ENCODE peak calls at places on chromosomes 3 and 15, in five cellular contexts. One of them, this sample, is unnamed.

GRCh38 chr3:16028604-16029003 is 145.9 kb upstream of the GALNT15 start:
- DNase-seq in GM12892: no peak
- DNase-seq in A549: no peak
- DNase-seq in IMR-90: peak; percentile 77
- DNase-seq in NB4: no peak
- DNase-seq in this sample: no peak

GRCh38 chr3:171654809-171655208 is 155.5 kb downstream of the PLD1 start:
- DNase-seq in NB4: no peak
- DNase-seq in GM12892: no peak
- DNase-seq in A549: no peak
- DNase-seq in IMR-90: peak; percentile 31
- DNase-seq in this sample: no peak

GRCh38 chr3:41726891-41727290 is 235.0 kb downstream of the ULK4 start:
- DNase-seq in IMR-90: no peak
- DNase-seq in GM12892: no peak
- DNase-seq in NB4: no peak
- DNase-seq in A549: no peak
- DNase-seq in this sample: no peak

GRCh38 chr15:40340038-40340739 is 550 bp downstream of the CCDC9B start:
- DNase-seq in A549: peak; percentile 13
- DNase-seq in NB4: no peak
- DNase-seq in IMR-90: peak; percentile 73
- DNase-seq in GM12892: no peak
- DNase-seq in this sample: no peak

GRCh38 chr3:188077160-188077812 is 76.7 kb upstream of the LPP start:
- DNase-seq in A549: no peak
- DNase-seq in GM12892: no peak
- DNase-seq in NB4: no peak
- DNase-seq in IMR-90: no peak
- DNase-seq in this sample: no peak

GRCh38 chr3:178300441-178300959 is 235.7 kb upstream of the KCNMB2 start:
- DNase-seq in GM12892: no peak
- DNase-seq in NB4: no peak
- DNase-seq in A549: no peak
- DNase-seq in IMR-90: no peak
- DNase-seq in this sample: no peak

GRCh38 chr15:84761534-84762190 is 13.3 kb downstream of the ZNF592 start:
- DNase-seq in GM12892: no peak
- DNase-seq in A549: no peak
- DNase-seq in NB4: no peak
- DNase-seq in IMR-90: peak; percentile 31
- DNase-seq in this sample: no peak

GRCh38 chr15:96345560-96346389 is 15.3 kb downstream of the NR2F2 start:
- DNase-seq in NB4: peak; percentile 53
- DNase-seq in GM12892: peak; percentile 54
- DNase-seq in A549: peak; percentile 80
- DNase-seq in IMR-90: peak; percentile 83
- DNase-seq in this sample: peak; percentile 1

GRCh38 chr15:70246623-70247200 is 149.0 kb upstream of the TLE3 start:
- DNase-seq in NB4: peak; percentile 49
- DNase-seq in IMR-90: no peak
- DNase-seq in GM12892: no peak
- DNase-seq in A549: no peak
- DNase-seq in this sample: no peak

GRCh38 chr15:79962178-79962577 is 8.8 kb downstream of the BCL2A1 start:
- DNase-seq in IMR-90: no peak
- DNase-seq in NB4: peak; percentile 60
- DNase-seq in A549: no peak
- DNase-seq in GM12892: no peak
- DNase-seq in this sample: no peak

GRCh38 chr3:11818033-11818432 is 28.7 kb downstream of the TAMM41 start:
- DNase-seq in A549: no peak
- DNase-seq in GM12892: no peak
- DNase-seq in IMR-90: peak; percentile 11
- DNase-seq in NB4: peak; percentile 3
- DNase-seq in this sample: no peak

GRCh38 chr3:42228796-42229195 is 37.2 kb downstream of the CCK start:
- DNase-seq in NB4: peak; percentile 26
- DNase-seq in IMR-90: peak; percentile 16
- DNase-seq in A549: peak; percentile 21
- DNase-seq in GM12892: no peak
- DNase-seq in this sample: no peak

GRCh38 chr3:187039723-187040414 is 99.4 kb downstream of the RPL39L start:
- DNase-seq in NB4: no peak
- DNase-seq in IMR-90: no peak
- DNase-seq in A549: no peak
- DNase-seq in GM12892: no peak
- DNase-seq in this sample: no peak
- TF ChIP-seq POLR2A in NB4: no peak
- TF ChIP-seq POLR2A in IMR-90: no peak
- TF ChIP-seq POLR2A in A549: no peak
- TF ChIP-seq POLR2A in GM12892: no peak
- TF ChIP-seq POLR2A in this sample: no peak

DNA sequence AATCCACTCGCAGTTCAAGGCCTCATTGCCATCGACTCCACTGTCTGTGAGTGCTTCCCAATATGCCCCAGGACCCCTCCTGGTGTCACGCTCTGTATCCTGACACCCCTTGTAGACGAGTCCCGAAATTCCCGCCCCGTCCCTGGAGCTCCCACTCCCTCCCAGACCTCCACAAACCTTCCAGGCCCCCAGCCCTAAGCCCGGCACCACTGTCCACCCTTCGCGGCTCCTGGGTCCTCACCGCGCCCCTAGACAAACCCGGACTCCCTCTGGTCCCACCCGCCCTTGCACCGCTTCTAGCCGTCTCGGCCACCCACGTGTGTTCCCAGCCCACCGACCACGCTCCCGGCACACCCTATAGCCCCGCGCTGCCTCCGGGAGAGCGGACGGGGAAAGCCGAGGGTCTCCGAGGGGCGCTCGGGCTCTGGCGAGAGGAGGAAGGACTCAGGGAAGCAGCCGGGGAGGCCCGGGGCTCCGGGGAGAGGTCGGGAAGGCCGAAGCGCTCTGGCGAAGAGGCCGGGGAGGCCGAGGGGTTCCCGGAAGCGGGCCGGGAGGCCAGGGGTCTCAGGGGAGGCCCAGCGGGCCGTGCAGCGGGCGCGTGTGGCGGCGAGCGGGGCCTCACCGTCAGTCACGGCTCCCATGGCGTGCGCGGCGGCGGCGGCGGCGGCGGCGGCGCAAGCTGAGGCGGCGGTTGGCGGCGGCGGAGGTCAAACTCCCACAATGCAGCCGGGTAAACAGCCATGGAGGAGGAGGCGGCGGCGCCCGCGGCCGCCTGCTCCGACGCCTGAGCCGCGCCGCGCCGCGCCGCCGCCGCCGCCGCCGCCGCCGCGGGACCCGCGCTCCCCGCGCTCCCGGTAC is at the start of the genes ATXN7 and THOC7:
- DNase-seq in NB4: peak; percentile 72
- DNase-seq in A549: peak; percentile 47
- DNase-seq in GM12892: peak; percentile 51
- DNase-seq in IMR-90: peak; percentile 38
- DNase-seq in this sample: peak; percentile 77
- TF ChIP-seq POLR2A in NB4: peak; percentile 34
- TF ChIP-seq POLR2A in A549: peak; percentile 11
- TF ChIP-seq POLR2A in GM12892: peak; percentile 52
- TF ChIP-seq POLR2A in IMR-90: no peak
- TF ChIP-seq POLR2A in this sample: peak; percentile 31

GRCh38 chr3:127786358-127787070 is 35.8 kb downstream of the MGLL start:
- DNase-seq in NB4: no peak
- DNase-seq in A549: no peak
- DNase-seq in GM12892: no peak
- DNase-seq in IMR-90: peak; percentile 62
- DNase-seq in this sample: no peak
- TF ChIP-seq POLR2A in NB4: no peak
- TF ChIP-seq POLR2A in A549: no peak
- TF ChIP-seq POLR2A in GM12892: no peak
- TF ChIP-seq POLR2A in IMR-90: no peak
- TF ChIP-seq POLR2A in this sample: no peak

DNA sequence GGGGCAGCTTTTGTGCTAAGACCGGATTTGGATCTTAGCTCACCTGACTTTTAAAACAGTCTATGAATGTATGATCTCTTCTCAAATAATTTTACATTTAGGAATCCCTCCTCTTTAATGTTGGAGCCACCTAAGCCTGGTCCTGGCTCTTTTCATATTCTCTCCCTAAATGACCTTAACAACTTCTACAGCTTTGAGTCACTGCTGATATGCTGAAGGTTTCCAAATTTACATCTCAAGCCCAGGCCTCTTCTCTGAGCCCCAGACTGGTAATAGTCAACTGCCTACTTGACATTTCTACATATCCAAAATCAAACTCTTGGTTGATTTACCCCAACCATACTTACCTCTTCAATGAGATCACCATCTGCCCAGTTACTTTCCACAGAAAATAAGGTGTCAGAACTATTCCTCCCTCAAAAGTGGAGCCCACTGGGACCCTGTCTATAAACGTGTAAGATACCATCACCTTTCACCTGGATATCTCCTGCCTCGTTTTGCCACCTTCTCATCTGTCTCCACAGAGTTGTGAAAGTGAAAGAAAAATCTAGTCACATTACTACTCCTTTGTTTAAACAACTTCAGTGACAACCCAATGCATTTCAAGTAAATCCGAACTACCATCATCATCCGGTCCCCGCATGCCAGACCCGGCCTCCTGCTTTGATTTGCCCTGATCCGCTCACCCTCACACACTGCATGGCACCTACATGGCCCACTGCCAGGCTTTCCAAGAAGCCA is 48.8 kb downstream of the UBP1 start:
- DNase-seq in NB4: no peak
- DNase-seq in IMR-90: no peak
- DNase-seq in A549: no peak
- DNase-seq in GM12892: no peak
- DNase-seq in this sample: no peak
- TF ChIP-seq POLR2A in NB4: no peak
- TF ChIP-seq POLR2A in IMR-90: no peak
- TF ChIP-seq POLR2A in A549: no peak
- TF ChIP-seq POLR2A in GM12892: no peak
- TF ChIP-seq POLR2A in this sample: no peak

GRCh38 chr3:133896002-133896761 is 500 bp upstream of the RAB6B start:
- DNase-seq in IMR-90: no peak
- DNase-seq in NB4: peak; percentile 26
- DNase-seq in A549: no peak
- DNase-seq in GM12892: no peak
- DNase-seq in this sample: peak; percentile 45

GRCh38 chr3:133893683-133894333 is 1.9 kb downstream of the RAB6B start:
- DNase-seq in A549: no peak
- DNase-seq in IMR-90: no peak
- DNase-seq in NB4: no peak
- DNase-seq in GM12892: no peak
- DNase-seq in this sample: no peak

GRCh38 chr3:133897547-133897946 is 1.9 kb upstream of the RAB6B start:
- DNase-seq in IMR-90: no peak
- DNase-seq in GM12892: no peak
- DNase-seq in A549: no peak
- DNase-seq in NB4: no peak
- DNase-seq in this sample: no peak

GRCh38 chr3:133894334-133895207 is 1.1 kb downstream of the RAB6B start:
- DNase-seq in IMR-90: no peak
- DNase-seq in A549: no peak
- DNase-seq in NB4: no peak
- DNase-seq in GM12892: no peak
- DNase-seq in this sample: peak; percentile 58

GRCh38 chr3:133895208-133896001 is at the start of gene RAB6B:
- DNase-seq in GM12892: peak; percentile 42
- DNase-seq in NB4: peak; percentile 78
- DNase-seq in IMR-90: peak; percentile 20
- DNase-seq in A549: no peak
- DNase-seq in this sample: peak; percentile 75
- TF ChIP-seq POLR2A in GM12892: no peak
- TF ChIP-seq POLR2A in NB4: no peak
- TF ChIP-seq POLR2A in IMR-90: no peak
- TF ChIP-seq POLR2A in A549: no peak
- TF ChIP-seq POLR2A in this sample: peak; percentile 68